ENCODE peak calls at places on chromosome 1, in four cellular contexts. I is CD4-positive, alpha-beta T cell; G is A673; X is HFF-Myc. K is an unnamed sample.

GRCh38 chr1:67948155-67949075 is 102.0 kb downstream of the DIRAS3 start:
- DNase-seq in I (no peak), X (peak; percentile 58), G (no peak), K (no peak)

GRCh38 chr1:235297579-235297978 is 30.4 kb downstream of the ARID4B start:
- DNase-seq in I (no peak), G (no peak), X (no peak), K (no peak)

GRCh38 chr1:112557385-112557784 is 48.6 kb downstream of the WNT2B start:
- DNase-seq in G (no peak), X (no peak), I (no peak), K (no peak)

GRCh38 chr1:81681570-81681969 is 119.2 kb upstream of the ADGRL2 start:
- DNase-seq in I (no peak), X (no peak), G (no peak), K (no peak)

GRCh38 chr1:238111081-238111480 is 220.4 kb upstream of the ZP4 start:
- DNase-seq in I (no peak), G (no peak), X (no peak), K (no peak)

GRCh38 chr1:58755468-58755872 is 28.4 kb downstream of the JUN start:
- DNase-seq in G (peak; percentile 86), X (peak; percentile 100), I (peak; percentile 39), K (no peak)

GRCh38 chr1:25890249-25891034 is 14.9 kb upstream of the PAQR7 start:
- DNase-seq in G (no peak), X (no peak), I (no peak), K (no peak)

GRCh38 chr1:183822081-183822611 is 17.2 kb downstream of the RGL1 start:
- DNase-seq in G (no peak), X (no peak), I (no peak), K (no peak)

GRCh38 chr1:230495891-230496385 is 69.8 kb upstream of the PGBD5 start:
- DNase-seq in X (no peak), G (no peak), I (no peak), K (no peak)

GRCh38 chr1:36285450-36286101 is 20.6 kb upstream of the SH3D21 start:
- DNase-seq in I (peak; percentile 55), G (peak; percentile 85), X (peak; percentile 78), K (peak; percentile 49)

GRCh38 chr1:194117582-194117981 is 931.2 kb upstream of the B3GALT2 start:
- DNase-seq in G (no peak), I (no peak), X (no peak), K (no peak)

GRCh38 chr1:117971777-117972176 is 42.2 kb downstream of the WDR3 start:
- DNase-seq in X (no peak), I (no peak), G (no peak), K (no peak)

GRCh38 chr1:160373696-160374095 is 6.8 kb downstream of the NHLH1 start:
- DNase-seq in G (no peak), X (no peak), I (no peak), K (no peak)

GRCh38 chr1:153922076-153922837 is 515 bp downstream of the GATAD2B start:
- DNase-seq in I (peak; percentile 62), X (no peak), G (peak; percentile 78), K (no peak)

GRCh38 chr1:153921080-153921802 is 1.5 kb downstream of the GATAD2B start:
- DNase-seq in X (no peak), G (no peak), I (no peak), K (no peak)

GRCh38 chr1:153921803-153922075 is 1.0 kb downstream of the GATAD2B start:
- DNase-seq in G (no peak), X (no peak), I (no peak), K (no peak)

GRCh38 chr1:153922838-153923652 is at the start of gene GATAD2B:
- DNase-seq in I (peak; percentile 99), X (peak; percentile 100), G (peak; percentile 100), K (peak; percentile 93)

DNA sequence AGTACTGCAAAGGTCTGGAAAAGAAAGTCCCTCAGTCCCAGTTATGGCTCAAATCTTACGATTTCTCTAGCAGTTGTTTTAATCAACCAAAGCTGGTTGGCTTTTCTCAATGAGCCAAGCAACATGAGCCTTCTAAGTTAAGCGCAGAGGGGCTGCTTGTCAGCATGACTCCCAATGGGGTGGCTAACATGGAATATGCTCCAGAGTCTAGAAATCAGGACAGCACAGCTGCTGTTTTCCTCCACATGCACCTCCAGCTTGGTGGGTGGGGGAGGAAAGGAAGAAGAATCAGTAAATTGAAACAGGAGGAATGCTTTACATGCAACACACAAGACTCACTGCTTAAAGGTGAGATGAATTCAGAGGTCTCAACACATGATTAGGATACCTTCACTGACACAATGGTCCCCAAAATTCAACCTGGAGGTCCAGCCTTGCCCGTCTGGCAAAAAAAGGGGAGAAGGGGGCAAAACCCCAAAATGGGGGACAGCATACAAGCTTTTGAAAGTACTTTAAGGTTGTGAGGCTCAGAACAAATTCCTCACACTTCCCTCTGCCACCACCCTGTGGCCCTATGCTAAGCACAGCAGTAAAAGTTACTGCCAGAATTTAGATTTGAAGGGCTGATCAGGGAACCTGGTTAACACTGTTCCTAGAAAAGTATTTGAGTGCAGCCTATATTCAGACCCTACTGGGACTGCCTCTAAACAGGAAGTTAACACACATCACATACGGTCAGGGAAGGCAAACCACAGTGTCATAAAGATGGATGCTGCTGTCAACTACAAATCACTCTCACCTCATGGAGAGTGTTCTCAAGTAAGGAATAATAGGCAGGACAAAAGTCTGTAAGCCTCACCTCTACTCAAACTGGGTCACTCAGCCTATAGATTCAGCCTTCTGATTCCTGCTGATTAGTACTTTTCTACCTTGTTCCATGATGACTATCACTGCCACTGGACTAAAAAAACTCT is 2.6 kb downstream of the GATAD2B start:
- DNase-seq in G (peak; percentile 37), I (no peak), X (peak; percentile 65), K (no peak)
- TF ChIP-seq CTCF in G (peak; percentile 32), I (no peak), X (peak; percentile 21), K (no peak)

DNA sequence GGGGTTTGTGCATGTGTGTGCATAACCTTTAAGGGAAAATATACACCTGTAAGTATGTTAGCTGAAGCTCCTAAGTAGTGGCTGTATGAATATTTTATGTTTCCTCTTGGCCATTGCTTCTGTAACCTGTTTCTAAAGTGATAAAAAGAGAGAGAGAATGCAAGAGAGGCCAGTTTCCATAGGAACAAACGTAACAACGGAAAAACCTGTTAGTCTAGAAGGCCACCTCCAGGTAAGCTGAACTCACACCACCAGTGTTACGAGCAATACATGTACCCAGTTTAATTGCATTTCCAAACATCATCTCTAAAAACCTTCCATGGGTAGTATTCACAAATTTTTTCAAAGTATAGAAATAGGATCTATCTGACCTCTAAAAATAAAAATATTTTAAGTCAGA is 63.1 kb downstream of the PLPPR4 start:
- DNase-seq in X (no peak), G (no peak), I (no peak), K (no peak)
- TF ChIP-seq CTCF in X (no peak), G (no peak), I (no peak), K (no peak)

DNA sequence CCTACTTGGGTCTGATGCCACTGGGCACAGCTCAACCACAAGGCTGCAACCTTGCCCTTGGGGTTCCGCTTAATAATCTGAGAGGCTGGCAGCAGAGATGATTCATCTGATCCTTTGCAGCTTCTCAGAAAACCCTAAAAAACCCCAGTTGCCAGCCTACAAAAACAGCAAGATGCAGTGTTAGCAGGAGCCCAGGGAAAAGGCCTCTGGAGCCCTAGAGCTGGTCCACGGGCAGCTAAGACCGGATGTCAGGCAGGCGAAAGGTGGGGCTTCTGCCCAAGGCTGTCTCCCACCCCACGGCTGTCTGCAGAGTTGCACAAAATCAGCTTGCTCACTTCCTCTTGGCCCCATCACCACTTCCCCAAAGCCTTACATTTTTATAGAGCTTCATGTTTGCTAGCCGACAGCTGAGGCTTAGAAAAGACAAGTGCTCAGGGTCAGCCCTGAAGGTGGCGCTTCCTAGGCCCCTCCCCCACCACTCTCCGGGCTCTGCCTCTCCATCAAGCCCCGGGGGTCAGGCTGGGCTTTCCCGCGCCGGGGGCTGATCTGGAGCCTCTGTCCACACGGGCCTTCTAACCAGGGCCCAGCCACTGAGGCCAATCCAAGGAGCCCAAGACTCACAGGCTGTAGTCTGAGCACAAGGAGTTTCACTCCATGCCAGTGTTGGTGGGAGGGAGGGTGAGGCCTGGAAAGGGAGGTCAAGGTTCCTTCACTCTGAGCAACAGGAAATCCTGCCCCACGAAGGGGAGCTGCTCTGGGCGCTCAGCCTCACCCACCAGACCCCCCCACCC is 4.2 kb upstream of the ADORA3 start:
- DNase-seq in G (no peak), X (peak; percentile 26), I (peak; percentile 43), K (no peak)
- TF ChIP-seq CTCF in G (no peak), X (no peak), I (no peak), K (no peak)

DNA sequence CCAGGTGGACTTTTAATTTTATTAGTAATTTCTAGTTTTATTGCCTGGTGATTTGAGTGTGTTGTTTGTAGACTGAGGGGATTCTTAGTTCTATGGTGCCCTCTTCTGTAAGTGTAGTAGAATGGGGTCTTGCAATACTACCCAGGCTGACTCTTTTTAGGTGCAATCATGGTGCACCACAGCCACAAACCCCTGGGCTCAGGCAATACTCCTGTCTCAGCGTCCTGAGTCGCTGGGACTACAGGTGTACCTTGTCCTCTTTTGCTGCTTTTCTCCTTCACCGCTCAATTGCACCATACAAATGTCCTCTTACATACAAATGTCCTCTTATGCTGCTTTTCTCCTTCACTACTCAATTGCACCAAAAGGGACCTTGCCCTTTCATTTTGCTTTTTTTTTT is 43.1 kb downstream of the SCP2 start:
- DNase-seq in G (peak; percentile 40), X (peak; percentile 11), I (no peak), K (no peak)
- TF ChIP-seq CTCF in G (peak; percentile 57), X (peak; percentile 21), I (peak; percentile 34), K (no peak)

GRCh38 chr1:181429462-181429861 is 53.9 kb upstream of the CACNA1E start:
- DNase-seq in G (no peak), I (no peak), X (no peak), K (no peak)
- TF ChIP-seq CTCF in G (no peak), I (no peak), X (no peak), K (no peak)

GRCh38 chr1:164914208-164914607 is 355.2 kb downstream of the PBX1 start:
- DNase-seq in G (peak; percentile 39), I (no peak), X (peak; percentile 5), K (no peak)
- TF ChIP-seq CTCF in G (peak; percentile 41), I (no peak), X (peak; percentile 14), K (no peak)

K was measured in omental fat pad.